ENCODE peak calls at places on chromosomes 1 and 21, in eight cellular contexts. X, J, M, Y, D, V, G and B are unnamed samples.

GRCh38 chr1:6600410-6601048 is 2.1 kb downstream of the KLHL21 start:
- DNase-seq in J (no peak), D (no peak), V (no peak), X (no peak), M (no peak), Y (no peak), G (no peak), B (peak)

GRCh38 chr21:42254631-42255030 is 35.7 kb downstream of the ABCG1 start:
- DNase-seq in J (no peak), X (no peak), D (no peak), M (no peak), Y (no peak), G (no peak), V (no peak), B (no peak)

GRCh38 chr1:215845224-215845902 is 278.3 kb downstream of the KCTD3 start:
- DNase-seq in X (no peak), Y (no peak), G (no peak), V (no peak), J (peak), M (no peak), D (no peak), B (no peak)

GRCh38 chr1:184945678-184946412 is 28.5 kb downstream of the NIBAN1 start:
- DNase-seq in G (no peak), J (peak), V (no peak), M (no peak), D (no peak), Y (peak), X (no peak), B (no peak)

GRCh38 chr1:19232526-19232851 is 18.8 kb downstream of the EMC1 start:
- DNase-seq in J (peak), Y (no peak), G (peak), V (no peak), M (peak), X (no peak), D (peak), B (no peak)

GRCh38 chr1:36516372-36517018 is 33.8 kb upstream of the CSF3R start:
- DNase-seq in G (no peak), V (no peak), Y (no peak), D (peak), X (peak), M (peak), J (peak), B (no peak)

GRCh38 chr1:20187103-20187812 is 940 bp upstream of the PLA2G2C start:
- DNase-seq in J (no peak), M (peak), X (peak), Y (no peak), G (no peak), V (no peak), D (no peak), B (no peak)

GRCh38 chr1:155254228-155254713 is 1.0 kb downstream of the ENTREP3 start:
- DNase-seq in Y (no peak), D (no peak), G (no peak), M (no peak), X (no peak), J (no peak), V (no peak), B (peak)

GRCh38 chr1:44924835-44925464 is 61.4 kb downstream of the EIF2B3 start:
- DNase-seq in M (no peak), D (no peak), V (no peak), G (no peak), Y (no peak), X (no peak), J (peak), B (no peak)

GRCh38 chr1:63882048-63882704 is 108.4 kb downstream of the ROR1 start:
- DNase-seq in Y (no peak), G (no peak), M (no peak), V (no peak), X (no peak), D (no peak), J (no peak), B (no peak)

GRCh38 chr1:24501371-24502167 is 1.1 kb upstream of the RCAN3 start:
- DNase-seq in V (no peak), D (no peak), G (no peak), M (peak), J (no peak), X (no peak), Y (no peak), B (no peak)

GRCh38 chr21:41816583-41817165 is 49.8 kb upstream of the RIPK4 start:
- DNase-seq in M (peak), V (no peak), X (peak), G (peak), J (peak), D (peak), Y (peak), B (no peak)

GRCh38 chr1:44805311-44806024 is 1.7 kb downstream of the DYNLT4 start:
- DNase-seq in V (no peak), X (no peak), D (no peak), G (peak), J (no peak), M (no peak), Y (no peak), B (no peak)

GRCh38 chr1:174964261-174964984 is 35.3 kb upstream of the CACYBP start:
- DNase-seq in V (no peak), Y (no peak), M (no peak), G (no peak), X (no peak), D (no peak), J (no peak), B (no peak)

GRCh38 chr1:20834192-20834591 is 47.1 kb upstream of the HP1BP3 start:
- DNase-seq in Y (no peak), M (no peak), X (no peak), J (no peak), D (no peak), V (no peak), G (no peak), B (no peak)

GRCh38 chr1:155166373-155167165 is 6.5 kb downstream of the KRTCAP2 start:
- DNase-seq in D (peak), V (no peak), M (peak), J (peak), G (peak), X (no peak), Y (no peak), B (no peak)

GRCh38 chr1:21586926-21587601 is 77.8 kb downstream of the ALPL start:
- DNase-seq in D (peak), X (no peak), V (no peak), Y (peak), M (peak), G (no peak), J (peak), B (no peak)

GRCh38 chr21:26123012-26123411 is 47.6 kb downstream of the APP start:
- DNase-seq in D (no peak), Y (no peak), G (no peak), J (no peak), X (no peak), V (no peak), M (no peak), B (no peak)

GRCh38 chr1:160189649-160190625 is at the start of gene CASQ1:
- DNase-seq in Y (peak), J (peak), X (no peak), M (peak), G (peak), D (peak), V (no peak), B (no peak)

GRCh38 chr1:77639056-77639455 is 43.4 kb downstream of the ZZZ3 start:
- DNase-seq in J (peak), V (no peak), D (no peak), Y (no peak), X (no peak), G (no peak), M (no peak), B (no peak)

GRCh38 chr1:97077221-97077620 is 355.6 kb downstream of the PTBP2 start:
- DNase-seq in V (no peak), Y (no peak), X (no peak), D (no peak), M (no peak), J (no peak), G (no peak), B (no peak)

GRCh38 chr1:26072305-26072704 is 4.9 kb upstream of the TRIM63 start:
- DNase-seq in V (no peak), M (peak), D (peak), Y (no peak), J (no peak), X (no peak), G (no peak), B (peak)

GRCh38 chr1:69993787-69994186 is 211.6 kb downstream of the LRRC40 start:
- DNase-seq in J (peak), X (no peak), D (no peak), M (no peak), V (no peak), G (no peak), Y (no peak), B (no peak)

GRCh38 chr1:93681549-93682412 is at the start of gene BCAR3:
- DNase-seq in V (peak), D (peak), J (peak), X (no peak), M (peak), Y (peak), G (peak), B (peak)

GRCh38 chr1:67831850-67832513 is 1.3 kb downstream of the GNG12 start:
- DNase-seq in J (peak), V (peak), X (no peak), Y (peak), M (peak), D (peak), G (peak), B (peak)

GRCh38 chr1:114386129-114387037 is 124.6 kb downstream of the TRIM33 start:
- DNase-seq in G (no peak), Y (no peak), V (no peak), X (no peak), D (no peak), J (no peak), M (no peak), B (no peak)

GRCh38 chr1:174315239-174315638 is 132.5 kb upstream of the GPR52 start:
- DNase-seq in X (no peak), D (no peak), Y (no peak), J (no peak), G (no peak), M (no peak), V (no peak), B (no peak)

GRCh38 chr1:172144445-172145060 is 275.9 kb upstream of the C1orf105 start:
- DNase-seq in M (peak), G (peak), V (no peak), D (peak), Y (peak), J (peak), X (no peak), B (peak)

DNA sequence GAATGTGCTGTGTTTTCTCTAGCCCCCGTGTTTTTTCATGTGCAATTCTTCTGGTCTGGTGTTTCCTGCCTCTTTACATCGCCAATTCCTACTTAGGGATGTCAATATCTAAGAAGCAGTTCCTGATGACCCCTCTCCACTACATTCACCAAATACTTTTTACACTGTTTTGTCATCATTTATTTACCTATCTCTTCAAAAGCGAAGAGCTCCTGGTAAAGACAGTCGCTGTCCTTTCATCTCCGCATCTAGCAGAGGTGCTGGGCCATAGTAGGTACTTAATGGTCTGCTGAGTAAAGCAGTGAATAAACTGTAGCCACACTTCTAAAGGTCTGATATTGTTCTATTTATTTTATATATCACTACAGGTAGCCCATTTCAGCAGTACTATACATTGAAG is 43.0 kb downstream of the LYST start:
- DNase-seq in Y (no peak), J (no peak), M (no peak), G (no peak), X (no peak), D (no peak), V (no peak), B (no peak)
- H3K27ac ChIP-seq in Y (no peak), J (no peak), M (no peak), G (no peak), X (no peak), D (no peak), V (no peak), B (no peak)

DNA sequence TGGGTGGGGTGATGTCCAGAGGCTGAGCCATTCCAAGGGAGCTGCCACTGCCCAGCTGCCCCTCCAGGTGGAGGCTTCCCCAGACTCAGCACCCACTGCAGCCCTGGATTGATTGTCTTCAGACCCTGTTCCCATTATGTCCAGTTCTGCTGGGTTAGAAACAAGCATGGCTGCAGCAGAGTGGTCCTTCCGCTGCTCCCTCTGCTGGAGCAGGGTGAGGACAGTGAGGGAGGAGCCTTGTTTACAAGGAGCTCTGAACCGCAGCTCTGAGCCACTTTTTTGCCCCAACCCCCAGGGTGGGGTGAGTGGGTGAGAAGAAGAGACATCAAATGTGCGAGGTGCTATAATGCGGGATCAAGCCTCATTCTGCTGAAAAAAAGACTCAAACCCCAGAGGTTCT is 2.3 kb downstream of the TNNT2 start:
- DNase-seq in V (no peak), D (no peak), Y (no peak), J (no peak), G (no peak), M (no peak), X (no peak), B (no peak)
- H3K27ac ChIP-seq in V (no peak), D (no peak), Y (no peak), J (no peak), G (no peak), M (no peak), X (no peak), B (no peak)

GRCh38 chr1:60419023-60419422 is 345.5 kb upstream of the C1orf87 start:
- DNase-seq in G (no peak), M (no peak), V (no peak), Y (no peak), X (no peak), J (no peak), D (no peak), B (no peak)

GRCh38 chr1:60415696-60416095 is 342.1 kb upstream of the C1orf87 start:
- DNase-seq in D (no peak), X (no peak), Y (no peak), G (no peak), J (no peak), V (no peak), M (no peak), B (no peak)
- H3K27ac ChIP-seq in D (no peak), X (no peak), Y (no peak), G (no peak), J (no peak), V (no peak), M (no peak), B (no peak)

GRCh38 chr1:247825362-247825761 is 1.4 kb upstream of the OR14A16 start:
- DNase-seq in M (no peak), G (no peak), Y (no peak), X (no peak), V (no peak), J (no peak), D (no peak), B (no peak)
- H3K27ac ChIP-seq in M (no peak), G (no peak), Y (no peak), X (no peak), V (no peak), J (no peak), D (no peak), B (no peak)